ENCODE peak calls at places on chromosomes 11 and 22, in six cellular contexts. One of them, this sample, is unnamed. For H3K4me1 and H3K27me3, the result is how much of the 10 kb centered on the place peaks cover.

GRCh38 chr11:7384691-7385090 is 100.6 kb upstream of the OLFML1 start:
- DNase-seq in pancreas: no peak
- DNase-seq in upper lobe of right lung: no peak
- DNase-seq in body of pancreas: no peak
- DNase-seq in tibial nerve: no peak
- DNase-seq in osteoblast: no peak
- DNase-seq in this sample: no peak

GRCh38 chr11:1392111-1392510 is 2.4 kb downstream of the BRSK2 start:
- DNase-seq in pancreas: peak
- DNase-seq in upper lobe of right lung: no peak
- DNase-seq in body of pancreas: peak
- DNase-seq in tibial nerve: no peak
- DNase-seq in osteoblast: peak
- DNase-seq in this sample: no peak

GRCh38 chr11:67022341-67022933 is 497 bp upstream of the SYT12 start:
- DNase-seq in pancreas: peak
- DNase-seq in upper lobe of right lung: no peak
- DNase-seq in body of pancreas: peak
- DNase-seq in tibial nerve: no peak
- DNase-seq in osteoblast: peak
- DNase-seq in this sample: no peak

GRCh38 chr11:74319139-74319538 is 7.7 kb upstream of the P4HA3 start:
- DNase-seq in pancreas: no peak
- DNase-seq in upper lobe of right lung: no peak
- DNase-seq in body of pancreas: no peak
- DNase-seq in tibial nerve: no peak
- DNase-seq in osteoblast: peak
- DNase-seq in this sample: no peak

GRCh38 chr11:18204220-18204619 is 31.6 kb downstream of the MRGPRX4 start:
- DNase-seq in pancreas: no peak
- DNase-seq in upper lobe of right lung: no peak
- DNase-seq in body of pancreas: no peak
- DNase-seq in tibial nerve: no peak
- DNase-seq in osteoblast: no peak
- DNase-seq in this sample: no peak

GRCh38 chr11:18222814-18223421 is 13.7 kb downstream of the SAA4 start:
- DNase-seq in pancreas: no peak
- DNase-seq in upper lobe of right lung: no peak
- DNase-seq in body of pancreas: no peak
- DNase-seq in tibial nerve: no peak
- DNase-seq in osteoblast: no peak
- DNase-seq in this sample: no peak

GRCh38 chr11:5258543-5259262 is 4.1 kb upstream of the HBG2 start:
- DNase-seq in pancreas: no peak
- DNase-seq in upper lobe of right lung: no peak
- DNase-seq in body of pancreas: no peak
- DNase-seq in tibial nerve: no peak
- DNase-seq in osteoblast: no peak
- DNase-seq in this sample: no peak

GRCh38 chr22:49935561-49935960 is 17.1 kb downstream of the CRELD2 start:
- DNase-seq in pancreas: no peak
- DNase-seq in upper lobe of right lung: no peak
- DNase-seq in body of pancreas: no peak
- DNase-seq in tibial nerve: no peak
- DNase-seq in osteoblast: no peak
- DNase-seq in this sample: no peak

GRCh38 chr22:36409911-36410756 is 22.4 kb upstream of the MYH9 start:
- DNase-seq in pancreas: peak
- DNase-seq in upper lobe of right lung: peak
- DNase-seq in body of pancreas: peak
- DNase-seq in tibial nerve: no peak
- DNase-seq in osteoblast: no peak
- DNase-seq in this sample: peak

GRCh38 chr11:70883973-70884688 is 368.2 kb downstream of the SHANK2 start:
- DNase-seq in pancreas: no peak
- DNase-seq in upper lobe of right lung: no peak
- DNase-seq in body of pancreas: no peak
- DNase-seq in tibial nerve: peak
- DNase-seq in osteoblast: peak
- DNase-seq in this sample: no peak

GRCh38 chr11:66111158-66111557 is 41.1 kb downstream of the PACS1 start:
- DNase-seq in pancreas: no peak
- DNase-seq in upper lobe of right lung: no peak
- DNase-seq in body of pancreas: no peak
- DNase-seq in tibial nerve: no peak
- DNase-seq in osteoblast: no peak
- DNase-seq in this sample: no peak

GRCh38 chr22:27581688-27582087 is 219.9 kb downstream of the MN1 start:
- DNase-seq in pancreas: no peak
- DNase-seq in upper lobe of right lung: no peak
- DNase-seq in body of pancreas: peak
- DNase-seq in tibial nerve: peak
- DNase-seq in osteoblast: no peak
- DNase-seq in this sample: no peak

GRCh38 chr11:71286701-71287643 is 34.6 kb upstream of the SHANK2 start:
- DNase-seq in pancreas: peak
- DNase-seq in upper lobe of right lung: peak
- DNase-seq in body of pancreas: peak
- DNase-seq in tibial nerve: no peak
- DNase-seq in osteoblast: peak
- DNase-seq in this sample: no peak

GRCh38 chr11:13923182-13923581 is 39.3 kb upstream of the SPON1 start:
- DNase-seq in pancreas: no peak
- DNase-seq in upper lobe of right lung: no peak
- DNase-seq in body of pancreas: no peak
- DNase-seq in tibial nerve: no peak
- DNase-seq in osteoblast: no peak
- DNase-seq in this sample: no peak

GRCh38 chr22:40485813-40486610 is 115.6 kb downstream of the SGSM3 start:
- DNase-seq in pancreas: peak
- DNase-seq in upper lobe of right lung: no peak
- DNase-seq in body of pancreas: peak
- DNase-seq in tibial nerve: no peak
- DNase-seq in osteoblast: peak
- DNase-seq in this sample: no peak

GRCh38 chr11:29224739-29225384 is 792.0 kb downstream of the KCNA4 start:
- DNase-seq in pancreas: peak
- DNase-seq in upper lobe of right lung: no peak
- DNase-seq in body of pancreas: no peak
- DNase-seq in tibial nerve: no peak
- DNase-seq in osteoblast: no peak
- DNase-seq in this sample: peak
- H3K4me1 ChIP-seq in pancreas: under half
- H3K4me1 ChIP-seq in upper lobe of right lung: under half
- H3K4me1 ChIP-seq in body of pancreas: under half
- H3K4me1 ChIP-seq in tibial nerve: under half
- H3K4me1 ChIP-seq in osteoblast: under half
- H3K4me1 ChIP-seq in this sample: under half

GRCh38 chr11:118427707-118428106 is 8.6 kb upstream of the KMT2A start:
- DNase-seq in pancreas: no peak
- DNase-seq in upper lobe of right lung: no peak
- DNase-seq in body of pancreas: no peak
- DNase-seq in tibial nerve: no peak
- DNase-seq in osteoblast: peak
- DNase-seq in this sample: no peak
- TF ChIP-seq CTCF in pancreas: no peak
- TF ChIP-seq CTCF in upper lobe of right lung: no peak
- TF ChIP-seq CTCF in body of pancreas: no peak
- TF ChIP-seq CTCF in tibial nerve: no peak
- TF ChIP-seq CTCF in osteoblast: no peak
- TF ChIP-seq CTCF in this sample: no peak

GRCh38 chr22:39177456-39177775 is 24.9 kb upstream of the CBX7 start:
- DNase-seq in pancreas: no peak
- DNase-seq in upper lobe of right lung: no peak
- DNase-seq in body of pancreas: no peak
- DNase-seq in tibial nerve: no peak
- DNase-seq in osteoblast: no peak
- DNase-seq in this sample: no peak
- H3K27me3 ChIP-seq in pancreas: under half
- H3K27me3 ChIP-seq in upper lobe of right lung: under half
- H3K27me3 ChIP-seq in body of pancreas: under half
- H3K27me3 ChIP-seq in tibial nerve: under half
- H3K27me3 ChIP-seq in osteoblast: under half
- H3K27me3 ChIP-seq in this sample: under half

GRCh38 chr11:20251496-20251895 is 91.2 kb upstream of the DBX1 start:
- DNase-seq in pancreas: no peak
- DNase-seq in upper lobe of right lung: no peak
- DNase-seq in body of pancreas: no peak
- DNase-seq in tibial nerve: no peak
- DNase-seq in osteoblast: no peak
- DNase-seq in this sample: no peak

GRCh38 chr11:20247540-20248138 is 87.4 kb upstream of the DBX1 start:
- DNase-seq in pancreas: no peak
- DNase-seq in upper lobe of right lung: no peak
- DNase-seq in body of pancreas: no peak
- DNase-seq in tibial nerve: no peak
- DNase-seq in osteoblast: no peak
- DNase-seq in this sample: no peak

GRCh38 chr11:20250644-20251247 is 90.5 kb upstream of the DBX1 start:
- DNase-seq in pancreas: no peak
- DNase-seq in upper lobe of right lung: no peak
- DNase-seq in body of pancreas: no peak
- DNase-seq in tibial nerve: no peak
- DNase-seq in osteoblast: no peak
- DNase-seq in this sample: no peak

GRCh38 chr11:20248345-20248744 is 88.1 kb upstream of the DBX1 start:
- DNase-seq in pancreas: no peak
- DNase-seq in upper lobe of right lung: no peak
- DNase-seq in body of pancreas: no peak
- DNase-seq in tibial nerve: no peak
- DNase-seq in osteoblast: no peak
- DNase-seq in this sample: no peak

GRCh38 chr11:20249313-20249873 is 89.1 kb upstream of the DBX1 start:
- DNase-seq in pancreas: no peak
- DNase-seq in upper lobe of right lung: no peak
- DNase-seq in body of pancreas: no peak
- DNase-seq in tibial nerve: no peak
- DNase-seq in osteoblast: no peak
- DNase-seq in this sample: no peak
- H3K4me1 ChIP-seq in pancreas: under half
- H3K4me1 ChIP-seq in upper lobe of right lung: under half
- H3K4me1 ChIP-seq in body of pancreas: under half
- H3K4me1 ChIP-seq in tibial nerve: under half
- H3K4me1 ChIP-seq in osteoblast: under half
- H3K4me1 ChIP-seq in this sample: under half

GRCh38 chr22:20037419-20037818 is 16.5 kb downstream of the TANGO2 start:
- DNase-seq in pancreas: no peak
- DNase-seq in upper lobe of right lung: no peak
- DNase-seq in body of pancreas: no peak
- DNase-seq in tibial nerve: no peak
- DNase-seq in osteoblast: peak
- DNase-seq in this sample: no peak
- TF ChIP-seq CTCF in pancreas: no peak
- TF ChIP-seq CTCF in upper lobe of right lung: no peak
- TF ChIP-seq CTCF in body of pancreas: no peak
- TF ChIP-seq CTCF in tibial nerve: no peak
- TF ChIP-seq CTCF in osteoblast: no peak
- TF ChIP-seq CTCF in this sample: no peak

GRCh38 chr22:22031571-22031970 is 49.0 kb upstream of the TOP3B start:
- DNase-seq in pancreas: no peak
- DNase-seq in upper lobe of right lung: no peak
- DNase-seq in body of pancreas: no peak
- DNase-seq in tibial nerve: no peak
- DNase-seq in osteoblast: no peak
- DNase-seq in this sample: no peak
- H3K27me3 ChIP-seq in pancreas: under half
- H3K27me3 ChIP-seq in upper lobe of right lung: under half
- H3K27me3 ChIP-seq in body of pancreas: under half
- H3K27me3 ChIP-seq in tibial nerve: under half
- H3K27me3 ChIP-seq in osteoblast: under half
- H3K27me3 ChIP-seq in this sample: under half